ENCODE peak calls at places on chromosomes 1 and 21, in ten cellular contexts. One of them, this sample, is unnamed.

GRCh38 chr1:20210736-20211405 is 24.6 kb upstream of the PLA2G2C start:
- DNase-seq in Right ventricle myocardium inferior: no peak
- DNase-seq in amniotic epithelial cell: peak
- DNase-seq in body of pancreas: no peak
- DNase-seq in ELR: no peak
- DNase-seq in bronchial epithelial cell: peak
- DNase-seq in stimulated activated CD8-positive, alpha-beta memory T cell treated with anti-CD3 and anti-CD28 coated beads, Interleukin-4, amount 100 ng/mL, for 1 hour: no peak
- DNase-seq in stimulated activated CD4-positive, alpha-beta T cell treated with anti-CD3 and anti-CD28 coated beads, Interleukin-1b, Interleukin-23, amount 100 ng/mL, for 4 hours: no peak
- DNase-seq in activated naive CD4-positive, alpha-beta T cell: no peak
- DNase-seq in GM04504: no peak
- DNase-seq in this sample: no peak

GRCh38 chr21:14968821-14969220 is 96.0 kb downstream of the NRIP1 start:
- DNase-seq in GM04504: no peak
- DNase-seq in stimulated activated CD4-positive, alpha-beta T cell treated with anti-CD3 and anti-CD28 coated beads, Interleukin-1b, Interleukin-23, amount 100 ng/mL, for 4 hours: no peak
- DNase-seq in stimulated activated CD8-positive, alpha-beta memory T cell treated with anti-CD3 and anti-CD28 coated beads, Interleukin-4, amount 100 ng/mL, for 1 hour: no peak
- DNase-seq in Right ventricle myocardium inferior: no peak
- DNase-seq in activated naive CD4-positive, alpha-beta T cell: no peak
- DNase-seq in body of pancreas: no peak
- DNase-seq in ELR: no peak
- DNase-seq in bronchial epithelial cell: no peak
- DNase-seq in amniotic epithelial cell: no peak
- DNase-seq in this sample: no peak

GRCh38 chr1:97677702-97678101 is 243.1 kb downstream of the DPYD start:
- DNase-seq in activated naive CD4-positive, alpha-beta T cell: no peak
- DNase-seq in stimulated activated CD4-positive, alpha-beta T cell treated with anti-CD3 and anti-CD28 coated beads, Interleukin-1b, Interleukin-23, amount 100 ng/mL, for 4 hours: no peak
- DNase-seq in Right ventricle myocardium inferior: no peak
- DNase-seq in bronchial epithelial cell: peak
- DNase-seq in amniotic epithelial cell: no peak
- DNase-seq in stimulated activated CD8-positive, alpha-beta memory T cell treated with anti-CD3 and anti-CD28 coated beads, Interleukin-4, amount 100 ng/mL, for 1 hour: no peak
- DNase-seq in body of pancreas: no peak
- DNase-seq in ELR: no peak
- DNase-seq in GM04504: no peak
- DNase-seq in this sample: no peak

GRCh38 chr1:36372617-36373016 is 13.1 kb downstream of the STK40 start:
- DNase-seq in Right ventricle myocardium inferior: no peak
- DNase-seq in stimulated activated CD4-positive, alpha-beta T cell treated with anti-CD3 and anti-CD28 coated beads, Interleukin-1b, Interleukin-23, amount 100 ng/mL, for 4 hours: no peak
- DNase-seq in amniotic epithelial cell: peak
- DNase-seq in ELR: peak
- DNase-seq in GM04504: no peak
- DNase-seq in bronchial epithelial cell: no peak
- DNase-seq in activated naive CD4-positive, alpha-beta T cell: no peak
- DNase-seq in stimulated activated CD8-positive, alpha-beta memory T cell treated with anti-CD3 and anti-CD28 coated beads, Interleukin-4, amount 100 ng/mL, for 1 hour: no peak
- DNase-seq in body of pancreas: no peak
- DNase-seq in this sample: no peak

GRCh38 chr21:41342035-41342434 is 19.8 kb upstream of the MX2 start:
- DNase-seq in GM04504: no peak
- DNase-seq in stimulated activated CD8-positive, alpha-beta memory T cell treated with anti-CD3 and anti-CD28 coated beads, Interleukin-4, amount 100 ng/mL, for 1 hour: no peak
- DNase-seq in body of pancreas: no peak
- DNase-seq in amniotic epithelial cell: no peak
- DNase-seq in activated naive CD4-positive, alpha-beta T cell: no peak
- DNase-seq in Right ventricle myocardium inferior: no peak
- DNase-seq in bronchial epithelial cell: no peak
- DNase-seq in ELR: no peak
- DNase-seq in stimulated activated CD4-positive, alpha-beta T cell treated with anti-CD3 and anti-CD28 coated beads, Interleukin-1b, Interleukin-23, amount 100 ng/mL, for 4 hours: no peak
- DNase-seq in this sample: no peak

GRCh38 chr1:244092293-244093264 is 41.5 kb downstream of the ZBTB18 start:
- DNase-seq in GM04504: peak
- DNase-seq in ELR: peak
- DNase-seq in body of pancreas: no peak
- DNase-seq in amniotic epithelial cell: peak
- DNase-seq in stimulated activated CD4-positive, alpha-beta T cell treated with anti-CD3 and anti-CD28 coated beads, Interleukin-1b, Interleukin-23, amount 100 ng/mL, for 4 hours: no peak
- DNase-seq in bronchial epithelial cell: peak
- DNase-seq in stimulated activated CD8-positive, alpha-beta memory T cell treated with anti-CD3 and anti-CD28 coated beads, Interleukin-4, amount 100 ng/mL, for 1 hour: no peak
- DNase-seq in Right ventricle myocardium inferior: no peak
- DNase-seq in activated naive CD4-positive, alpha-beta T cell: no peak
- DNase-seq in this sample: no peak

GRCh38 chr1:78032964-78033796 is 12.6 kb upstream of the GIPC2 start:
- DNase-seq in stimulated activated CD8-positive, alpha-beta memory T cell treated with anti-CD3 and anti-CD28 coated beads, Interleukin-4, amount 100 ng/mL, for 1 hour: no peak
- DNase-seq in bronchial epithelial cell: peak
- DNase-seq in GM04504: no peak
- DNase-seq in body of pancreas: no peak
- DNase-seq in ELR: no peak
- DNase-seq in Right ventricle myocardium inferior: no peak
- DNase-seq in amniotic epithelial cell: peak
- DNase-seq in activated naive CD4-positive, alpha-beta T cell: no peak
- DNase-seq in stimulated activated CD4-positive, alpha-beta T cell treated with anti-CD3 and anti-CD28 coated beads, Interleukin-1b, Interleukin-23, amount 100 ng/mL, for 4 hours: no peak
- DNase-seq in this sample: no peak

GRCh38 chr1:197924516-197925123 is 7.4 kb downstream of the LHX9 start:
- DNase-seq in bronchial epithelial cell: peak
- DNase-seq in body of pancreas: peak
- DNase-seq in amniotic epithelial cell: peak
- DNase-seq in activated naive CD4-positive, alpha-beta T cell: no peak
- DNase-seq in stimulated activated CD8-positive, alpha-beta memory T cell treated with anti-CD3 and anti-CD28 coated beads, Interleukin-4, amount 100 ng/mL, for 1 hour: no peak
- DNase-seq in ELR: peak
- DNase-seq in stimulated activated CD4-positive, alpha-beta T cell treated with anti-CD3 and anti-CD28 coated beads, Interleukin-1b, Interleukin-23, amount 100 ng/mL, for 4 hours: no peak
- DNase-seq in Right ventricle myocardium inferior: no peak
- DNase-seq in GM04504: no peak
- DNase-seq in this sample: peak

GRCh38 chr1:39106949-39107740 is 81.0 kb downstream of the NDUFS5 start:
- DNase-seq in stimulated activated CD8-positive, alpha-beta memory T cell treated with anti-CD3 and anti-CD28 coated beads, Interleukin-4, amount 100 ng/mL, for 1 hour: no peak
- DNase-seq in Right ventricle myocardium inferior: no peak
- DNase-seq in body of pancreas: no peak
- DNase-seq in stimulated activated CD4-positive, alpha-beta T cell treated with anti-CD3 and anti-CD28 coated beads, Interleukin-1b, Interleukin-23, amount 100 ng/mL, for 4 hours: no peak
- DNase-seq in amniotic epithelial cell: no peak
- DNase-seq in ELR: no peak
- DNase-seq in bronchial epithelial cell: no peak
- DNase-seq in activated naive CD4-positive, alpha-beta T cell: no peak
- DNase-seq in GM04504: no peak
- DNase-seq in this sample: no peak

This sample was measured in NCI-H2171 treated with DMSO at 0.1 percent for 48 hours.